ENCODE peak calls at places on chromosomes 6 and 20, in five cellular contexts. F is sigmoid colon, S is transverse colon, B is heart left ventricle, W is uterus. T is an unnamed sample.

GRCh38 chr6:146265051-146265450 is 236.2 kb downstream of the GRM1 start:
- DNase-seq in F (no peak), S (no peak), B (no peak), W (no peak), T (no peak)

GRCh38 chr6:89940225-89941027 is 46.2 kb downstream of the GJA10 start:
- DNase-seq in F (peak; percentile 82), S (peak; percentile 71), B (peak; percentile 56), W (peak; percentile 70), T (peak; percentile 74)

GRCh38 chr6:36821581-36822335 is 17.5 kb downstream of the CPNE5 start:
- DNase-seq in F (no peak), S (no peak), B (no peak), W (no peak), T (no peak)

GRCh38 chr6:139514819-139515218 is 140.4 kb upstream of the CITED2 start:
- DNase-seq in F (no peak), S (no peak), B (no peak), W (no peak), T (no peak)

GRCh38 chr20:36852187-36852586 is 23.8 kb upstream of the TLDC2 start:
- DNase-seq in F (no peak), S (no peak), B (no peak), W (no peak), T (no peak)

GRCh38 chr20:17202668-17203067 is 24.2 kb upstream of the PCSK2 start:
- DNase-seq in F (no peak), S (no peak), B (no peak), W (no peak), T (peak; percentile 76)

GRCh38 chr6:302760-303159 is 10.5 kb downstream of the DUSP22 start:
- DNase-seq in F (no peak), S (no peak), B (no peak), W (no peak), T (no peak)

GRCh38 chr6:39169448-39170344 is 54.7 kb upstream of the SAYSD1 start:
- DNase-seq in F (peak; percentile 12), S (peak; percentile 81), B (no peak), W (no peak), T (peak; percentile 63)

GRCh38 chr6:168516941-168517741 is 76.2 kb downstream of the SMOC2 start:
- DNase-seq in F (no peak), S (no peak), B (no peak), W (no peak), T (peak; percentile 79)

GRCh38 chr6:55960344-55960743 is 85.0 kb upstream of the BMP5 start:
- DNase-seq in F (no peak), S (no peak), B (no peak), W (no peak), T (no peak)

GRCh38 chr20:40636486-40636885 is 52.5 kb downstream of the MAFB start:
- DNase-seq in F (no peak), S (no peak), B (no peak), W (no peak), T (no peak)

GRCh38 chr6:73452107-73452461 is at the start of gene CGAS:
- DNase-seq in F (peak; percentile 88), S (peak; percentile 83), B (peak; percentile 85), W (peak; percentile 62), T (peak; percentile 54)

GRCh38 chr6:36679043-36679821 is 718 bp downstream of the CDKN1A start:
- DNase-seq in F (peak; percentile 92), S (peak; percentile 69), B (peak; percentile 82), W (peak; percentile 80), T (peak; percentile 84)

GRCh38 chr6:125821825-125822281 is 31.1 kb downstream of the NCOA7 start:
- DNase-seq in F (no peak), S (peak; percentile 59), B (no peak), W (no peak), T (no peak)

GRCh38 chr6:10386756-10387654 is 27.9 kb downstream of the TFAP2A start:
- DNase-seq in F (no peak), S (no peak), B (no peak), W (no peak), T (no peak)

GRCh38 chr6:121810346-121811032 is 375.0 kb downstream of the GJA1 start:
- DNase-seq in F (no peak), S (no peak), B (no peak), W (no peak), T (no peak)

GRCh38 chr20:4038047-4038459 is 22.7 kb upstream of the RNF24 start:
- DNase-seq in F (peak; percentile 84), S (peak; percentile 67), B (peak; percentile 70), W (no peak), T (peak; percentile 60)

GRCh38 chr6:77183447-77183846 is 279.8 kb downstream of the HTR1B start:
- DNase-seq in F (no peak), S (no peak), B (no peak), W (no peak), T (no peak)

GRCh38 chr6:131059486-131059885 is 3.6 kb downstream of the EPB41L2 start:
- DNase-seq in F (no peak), S (no peak), B (no peak), W (no peak), T (no peak)

GRCh38 chr6:41909727-41910126 is 11.2 kb downstream of the MED20 start:
- DNase-seq in F (no peak), S (no peak), B (no peak), W (no peak), T (no peak)

GRCh38 chr6:35777356-35778102 is 1.1 kb downstream of the CLPSL2 start:
- DNase-seq in F (no peak), S (no peak), B (no peak), W (no peak), T (no peak)

GRCh38 chr6:3744211-3744900 is 7.2 kb downstream of the PXDC1 start:
- DNase-seq in F (no peak), S (peak; percentile 7), B (no peak), W (no peak), T (no peak)

GRCh38 chr6:40892223-40892622 is 146.8 kb downstream of the UNC5CL start:
- DNase-seq in F (no peak), S (no peak), B (no peak), W (no peak), T (no peak)

GRCh38 chr6:151389640-151390275 is 1.6 kb downstream of the ZBTB2 start:
- DNase-seq in F (peak; percentile 86), S (peak; percentile 74), B (peak; percentile 80), W (peak; percentile 65), T (peak; percentile 58)

GRCh38 chr6:170099387-170099786 is 191.5 kb downstream of the DLL1 start:
- DNase-seq in F (peak; percentile 38), S (no peak), B (peak; percentile 12), W (no peak), T (no peak)

GRCh38 chr20:61791995-61792394 is 273.7 kb downstream of the TAF4 start:
- DNase-seq in F (no peak), S (no peak), B (no peak), W (no peak), T (no peak)

GRCh38 chr20:24146231-24146634 is 157.7 kb upstream of the GGTLC1 start:
- DNase-seq in F (no peak), S (no peak), B (no peak), W (no peak), T (no peak)
- H3K27ac ChIP-seq in F (no peak overlapping the region), S (no peak overlapping the region), B (no peak overlapping the region), W (no peak overlapping the region), T (no peak overlapping the region)

DNA sequence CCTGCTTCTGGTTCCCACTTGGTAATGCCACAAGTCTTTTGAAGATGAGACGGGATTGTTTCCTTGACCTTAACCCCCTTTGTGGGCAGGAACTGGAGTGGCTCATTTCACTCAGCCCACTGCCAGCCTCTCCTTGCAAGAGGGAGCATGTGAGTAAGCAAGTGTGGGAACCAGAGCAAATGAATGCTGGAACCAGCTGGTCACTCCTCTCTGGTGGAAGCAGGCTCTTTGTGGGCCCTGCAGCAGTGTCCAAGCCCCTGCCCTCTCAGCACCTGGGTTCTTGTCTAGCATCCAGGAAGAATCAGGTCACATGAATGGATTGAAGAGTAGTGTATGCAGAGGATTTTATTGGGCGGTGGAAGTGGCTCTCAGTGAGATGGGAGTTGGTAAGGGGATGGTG is 944.5 kb downstream of the QKI start:
- DNase-seq in F (no peak), S (no peak), B (no peak), W (no peak), T (no peak)
- TF ChIP-seq POLR2A in F (no peak), S (no peak), B (no peak), W (no peak), T (no peak)

GRCh38 chr6:31538805-31539400 is 2.9 kb downstream of the DDX39B start:
- DNase-seq in F (no peak), S (no peak), B (no peak), W (no peak), T (no peak)
- H3K4me3 ChIP-seq in F (peak overlapping the region; percentile 68), S (no peak overlapping the region), B (no peak overlapping the region), W (no peak overlapping the region), T (no peak overlapping the region)

DNA sequence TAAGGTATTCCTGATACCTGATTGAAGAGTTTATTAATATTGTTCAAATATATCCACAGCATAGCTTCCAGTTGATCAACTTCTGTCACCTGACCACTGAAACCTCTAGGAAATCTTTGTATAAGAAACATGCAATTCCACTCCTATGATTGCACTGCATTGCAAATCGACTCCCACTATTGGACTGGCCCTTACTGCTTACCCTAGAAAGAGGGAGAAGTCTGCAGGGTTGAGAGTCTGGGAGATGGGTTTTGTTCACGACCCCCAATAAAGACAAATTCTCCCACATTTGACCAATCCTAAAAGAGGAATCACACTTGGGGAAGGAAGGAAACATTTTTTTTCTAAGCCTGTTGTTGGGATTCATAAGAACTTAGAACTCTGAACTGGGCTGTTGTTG is 43.7 kb downstream of the TNFRSF21 start:
- DNase-seq in F (no peak), S (no peak), B (no peak), W (no peak), T (no peak)
- H3K27ac ChIP-seq in F (no peak overlapping the region), S (no peak overlapping the region), B (no peak overlapping the region), W (no peak overlapping the region), T (no peak overlapping the region)

GRCh38 chr6:27321901-27322300 is 9.8 kb upstream of the POM121L2 start:
- DNase-seq in F (no peak), S (no peak), B (no peak), W (no peak), T (no peak)

GRCh38 chr6:27314046-27314445 is 2.0 kb upstream of the POM121L2 start:
- DNase-seq in F (no peak), S (no peak), B (no peak), W (no peak), T (no peak)

GRCh38 chr6:27321370-27321769 is 9.3 kb upstream of the POM121L2 start:
- DNase-seq in F (no peak), S (no peak), B (no peak), W (no peak), T (no peak)

GRCh38 chr6:27318973-27319372 is 6.9 kb upstream of the POM121L2 start:
- DNase-seq in F (no peak), S (no peak), B (no peak), W (no peak), T (no peak)
- TF ChIP-seq POLR2A in F (no peak), S (no peak), B (no peak), W (no peak), T (no peak)

GRCh38 chr6:1736346-1737105 is 126.8 kb downstream of the FOXC1 start:
- DNase-seq in F (no peak), S (no peak), B (no peak), W (no peak), T (no peak)
- H3K4me3 ChIP-seq in F (no peak overlapping the region), S (no peak overlapping the region), B (no peak overlapping the region), W (no peak overlapping the region), T (no peak overlapping the region)

GRCh38 chr6:71385111-71385822 is 96.7 kb downstream of the OGFRL1 start:
- DNase-seq in F (no peak), S (no peak), B (no peak), W (no peak), T (no peak)
- H3K27ac ChIP-seq in F (no peak overlapping the region), S (no peak overlapping the region), B (no peak overlapping the region), W (no peak overlapping the region), T (no peak overlapping the region)

T was measured in thyroid gland.